ENCODE peak calls at places on chromosomes 4 and X, in four cellular contexts. L is lung, Q is aorta, K is coronary artery. P is an unnamed sample.

GRCh38 chr4:183014361-183015084 is 84.5 kb upstream of the WWC2 start:
- DNase-seq in L (no peak), Q (no peak), K (no peak), P (no peak)

GRCh38 chr4:108980455-108981239 is 217.8 kb upstream of the ETNPPL start:
- DNase-seq in L (no peak), Q (no peak), K (no peak), P (no peak)

GRCh38 chrX:74536142-74537010 is 78.0 kb downstream of the RLIM start:
- DNase-seq in L (peak), Q (peak), K (peak), P (no peak)

GRCh38 chrX:48490661-48491060 is 14.7 kb downstream of the FTSJ1 start:
- DNase-seq in L (no peak), Q (no peak), K (no peak), P (peak)

GRCh38 chr4:87679449-87680169 is 29.5 kb downstream of the DMP1 start:
- DNase-seq in L (no peak), Q (peak), K (no peak), P (no peak)

GRCh38 chr4:110071466-110071865 is 126.9 kb downstream of the ELOVL6 start:
- DNase-seq in L (peak), Q (no peak), K (no peak), P (no peak)

GRCh38 chrX:103376118-103376978 is at the start of gene BEX3:
- DNase-seq in L (peak), Q (peak), K (no peak), P (peak)

GRCh38 chr4:81314897-81315470 is 100.0 kb upstream of the PRKG2 start:
- DNase-seq in L (no peak), Q (no peak), K (no peak), P (no peak)

GRCh38 chr4:176187610-176188009 is 7.8 kb downstream of the SPATA4 start:
- DNase-seq in L (no peak), Q (no peak), K (no peak), P (no peak)

GRCh38 chrX:2928583-2929434 is at the start of gene ARSD:
- DNase-seq in L (peak), Q (peak), K (peak), P (no peak)

GRCh38 chrX:50161143-50161542 is 39.7 kb downstream of the AKAP4 start:
- DNase-seq in L (no peak), Q (no peak), K (no peak), P (no peak)

GRCh38 chrX:115393271-115393670 is 103.8 kb downstream of the LUZP4 start:
- DNase-seq in L (no peak), Q (no peak), K (no peak), P (peak)

GRCh38 chr4:184825394-184826314 is at the start of gene ACSL1:
- DNase-seq in L (peak), Q (peak), K (peak), P (peak)

GRCh38 chr4:16532240-16532990 is 306.1 kb upstream of the TAPT1 start:
- DNase-seq in L (peak), Q (no peak), K (no peak), P (no peak)

GRCh38 chr4:8009097-8009496 is 69.4 kb upstream of the AFAP1 start:
- DNase-seq in L (no peak), Q (no peak), K (no peak), P (no peak)

GRCh38 chr4:114563536-114564315 is 34.9 kb upstream of the UGT8 start:
- DNase-seq in L (peak), Q (no peak), K (no peak), P (no peak)

GRCh38 chrX:10447577-10448214 is 172.7 kb downstream of the MID1 start:
- DNase-seq in L (no peak), Q (no peak), K (no peak), P (peak)

GRCh38 chr4:30945586-30945985 is 225.4 kb downstream of the PCDH7 start:
- DNase-seq in L (no peak), Q (no peak), K (no peak), P (peak)

GRCh38 chrX:96752776-96753175 is 68.1 kb downstream of the DIAPH2 start:
- DNase-seq in L (no peak), Q (no peak), K (no peak), P (no peak)

DNA sequence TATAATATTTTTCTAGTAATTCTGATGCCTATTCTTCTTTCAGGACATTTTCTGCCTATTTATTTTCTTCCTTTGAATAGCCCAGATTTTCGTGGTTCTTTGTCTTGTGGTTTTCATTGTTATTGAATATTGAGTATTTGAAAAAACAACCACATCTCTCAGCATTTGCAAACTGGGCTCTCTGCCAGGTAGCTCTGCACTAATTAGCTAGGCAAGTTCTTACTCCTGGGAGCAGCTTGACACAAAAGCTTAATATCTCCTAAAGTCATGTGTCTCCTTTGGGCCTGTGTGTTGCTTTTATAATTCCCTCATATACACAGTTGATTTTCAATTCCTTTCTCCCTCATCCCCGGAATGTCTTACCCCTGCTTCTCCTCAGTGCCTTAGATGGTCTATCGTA is 413.5 kb upstream of the GRIA3 start:
- DNase-seq in L (no peak), Q (no peak), K (no peak), P (no peak)
- H3K27ac ChIP-seq in L (no peak), Q (no peak), K (no peak), P (no peak)

DNA sequence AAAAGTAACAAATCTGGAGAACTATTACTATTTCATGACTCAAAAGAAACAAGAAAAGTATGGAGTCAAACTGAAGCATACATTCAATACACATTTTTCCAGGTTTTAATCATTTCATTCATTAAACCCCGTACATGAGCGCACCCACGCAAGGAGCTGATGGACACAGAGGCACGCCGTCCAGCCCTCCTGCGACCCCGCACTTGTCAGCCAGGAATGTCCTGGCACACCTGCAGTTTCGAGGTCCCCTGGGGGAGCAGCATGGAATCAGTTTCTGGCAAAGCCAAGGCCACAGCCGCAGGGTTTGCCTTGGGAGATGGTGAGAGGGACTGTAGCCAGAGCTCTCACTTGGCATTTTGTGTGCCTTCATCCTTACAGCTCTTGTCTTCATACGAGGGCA is 12.8 kb upstream of the SLC2A9 start:
- DNase-seq in L (no peak), Q (no peak), K (no peak), P (no peak)
- H3K27ac ChIP-seq in L (no peak), Q (no peak), K (no peak), P (peak)

GRCh38 chr4:82357640-82358039 is 16.2 kb downstream of the HNRNPD start:
- DNase-seq in L (no peak), Q (no peak), K (no peak), P (no peak)
- H3K27ac ChIP-seq in L (no peak), Q (no peak), K (no peak), P (no peak)

DNA sequence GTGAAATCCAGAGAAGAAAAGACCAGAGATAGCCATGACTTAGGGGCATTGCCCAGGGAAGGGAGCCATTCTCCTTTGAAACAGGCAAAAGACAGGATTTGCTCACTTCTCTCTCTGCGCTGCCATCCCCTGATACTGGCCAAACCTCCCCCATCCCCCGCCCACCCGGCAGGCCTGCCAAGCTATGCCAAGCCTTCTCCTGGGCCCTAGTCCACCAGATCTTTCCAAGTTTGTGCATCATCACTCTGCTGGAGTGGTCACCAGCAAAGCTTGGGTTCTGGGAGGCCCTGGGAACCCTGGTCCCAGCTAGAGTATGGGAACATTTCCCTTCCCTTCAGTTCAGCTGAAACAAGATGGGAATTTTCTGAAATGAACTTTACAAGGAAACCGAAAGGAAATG is 18.4 kb downstream of the EFNB1 start:
- DNase-seq in L (no peak), Q (no peak), K (no peak), P (no peak)
- H3K27ac ChIP-seq in L (no peak), Q (no peak), K (no peak), P (no peak)

GRCh38 chrX:37331546-37331945 is 17.6 kb upstream of the PRRG1 start:
- DNase-seq in L (no peak), Q (no peak), K (no peak), P (no peak)
- H3K27ac ChIP-seq in L (no peak), Q (no peak), K (no peak), P (no peak)

DNA sequence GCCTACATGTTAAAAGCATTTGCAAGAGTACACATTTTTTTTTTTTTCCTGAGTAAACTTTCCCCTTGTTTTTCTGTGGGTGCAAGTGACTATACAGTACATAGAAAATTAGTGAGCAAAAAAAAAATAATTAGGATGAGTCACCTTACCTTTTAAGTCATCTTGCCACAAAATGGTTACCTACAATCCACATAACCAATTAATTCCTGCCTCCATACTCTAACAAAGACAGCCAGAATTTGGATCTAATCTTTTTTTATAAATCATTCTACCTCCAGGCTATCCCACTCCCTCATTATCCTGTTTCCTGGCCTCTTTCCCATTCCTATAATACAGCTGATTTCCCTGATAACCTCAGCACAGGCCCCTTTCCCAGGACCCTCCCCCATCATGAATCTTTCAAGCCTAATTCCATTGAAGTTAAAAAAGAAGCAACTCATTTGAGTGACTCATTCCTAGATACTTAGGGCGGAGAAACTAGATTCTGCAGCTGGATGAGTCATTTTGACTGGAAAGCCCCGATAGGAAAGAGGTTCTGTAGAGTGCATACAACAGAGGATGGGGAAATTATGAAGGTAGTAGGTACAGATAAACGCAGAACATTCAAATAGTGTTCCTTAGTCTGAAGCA is 128.2 kb downstream of the C4orf51 start:
- DNase-seq in L (no peak), Q (no peak), K (no peak), P (peak)
- H3K27ac ChIP-seq in L (no peak), Q (no peak), K (peak), P (peak)

P was measured in PC-9.